ENCODE peak calls at places on chromosomes 12 and 14, in six cellular contexts. One of them, this sample, is unnamed.

GRCh38 chr14:75242546-75243273 is 35.9 kb upstream of the FOS start:
- DNase-seq in iris pigment epithelial cell: peak
- DNase-seq in NCI-H2171 treated with DMSO at 0.1 percent for 48 hours: peak
- DNase-seq in stomach: no peak
- DNase-seq in NCI-H446: peak
- DNase-seq in stimulated activated CD4-positive, alpha-beta T cell treated with anti-CD3 and anti-CD28 coated beads, Interleukin-15, amount 100 ng/mL, for 1 hour: no peak
- DNase-seq in this sample: no peak

GRCh38 chr14:59305231-59305630 is 116.8 kb downstream of the DAAM1 start:
- DNase-seq in stomach: no peak
- DNase-seq in NCI-H446: no peak
- DNase-seq in NCI-H2171 treated with DMSO at 0.1 percent for 48 hours: no peak
- DNase-seq in iris pigment epithelial cell: no peak
- DNase-seq in stimulated activated CD4-positive, alpha-beta T cell treated with anti-CD3 and anti-CD28 coated beads, Interleukin-15, amount 100 ng/mL, for 1 hour: no peak
- DNase-seq in this sample: no peak

GRCh38 chr12:6161124-6161882 is 36.8 kb upstream of the VWF start:
- DNase-seq in iris pigment epithelial cell: peak
- DNase-seq in stomach: no peak
- DNase-seq in stimulated activated CD4-positive, alpha-beta T cell treated with anti-CD3 and anti-CD28 coated beads, Interleukin-15, amount 100 ng/mL, for 1 hour: no peak
- DNase-seq in NCI-H446: peak
- DNase-seq in NCI-H2171 treated with DMSO at 0.1 percent for 48 hours: no peak
- DNase-seq in this sample: peak

GRCh38 chr12:67220065-67220464 is 49.1 kb upstream of the CAND1 start:
- DNase-seq in iris pigment epithelial cell: no peak
- DNase-seq in stimulated activated CD4-positive, alpha-beta T cell treated with anti-CD3 and anti-CD28 coated beads, Interleukin-15, amount 100 ng/mL, for 1 hour: no peak
- DNase-seq in NCI-H446: peak
- DNase-seq in stomach: no peak
- DNase-seq in NCI-H2171 treated with DMSO at 0.1 percent for 48 hours: peak
- DNase-seq in this sample: no peak

GRCh38 chr12:26987634-26988424 is 26.4 kb downstream of the TM7SF3 start:
- DNase-seq in stomach: no peak
- DNase-seq in iris pigment epithelial cell: peak
- DNase-seq in NCI-H2171 treated with DMSO at 0.1 percent for 48 hours: no peak
- DNase-seq in NCI-H446: no peak
- DNase-seq in stimulated activated CD4-positive, alpha-beta T cell treated with anti-CD3 and anti-CD28 coated beads, Interleukin-15, amount 100 ng/mL, for 1 hour: no peak
- DNase-seq in this sample: no peak

GRCh38 chr12:105076098-105076497 is 8.2 kb downstream of the ALDH1L2 start:
- DNase-seq in NCI-H446: no peak
- DNase-seq in NCI-H2171 treated with DMSO at 0.1 percent for 48 hours: no peak
- DNase-seq in stomach: no peak
- DNase-seq in iris pigment epithelial cell: peak
- DNase-seq in stimulated activated CD4-positive, alpha-beta T cell treated with anti-CD3 and anti-CD28 coated beads, Interleukin-15, amount 100 ng/mL, for 1 hour: no peak
- DNase-seq in this sample: peak

GRCh38 chr14:23352506-23353432 is at the start of gene SLC22A17:
- DNase-seq in iris pigment epithelial cell: peak
- DNase-seq in stomach: peak
- DNase-seq in NCI-H446: peak
- DNase-seq in stimulated activated CD4-positive, alpha-beta T cell treated with anti-CD3 and anti-CD28 coated beads, Interleukin-15, amount 100 ng/mL, for 1 hour: peak
- DNase-seq in NCI-H2171 treated with DMSO at 0.1 percent for 48 hours: peak
- DNase-seq in this sample: peak

GRCh38 chr14:100587248-100587762 is at the start of gene BEGAIN:
- DNase-seq in NCI-H446: no peak
- DNase-seq in iris pigment epithelial cell: no peak
- DNase-seq in stimulated activated CD4-positive, alpha-beta T cell treated with anti-CD3 and anti-CD28 coated beads, Interleukin-15, amount 100 ng/mL, for 1 hour: no peak
- DNase-seq in NCI-H2171 treated with DMSO at 0.1 percent for 48 hours: peak
- DNase-seq in stomach: no peak
- DNase-seq in this sample: no peak

GRCh38 chr12:76539727-76540126 is 19.8 kb downstream of the OSBPL8 start:
- DNase-seq in stomach: no peak
- DNase-seq in NCI-H2171 treated with DMSO at 0.1 percent for 48 hours: no peak
- DNase-seq in iris pigment epithelial cell: no peak
- DNase-seq in NCI-H446: no peak
- DNase-seq in stimulated activated CD4-positive, alpha-beta T cell treated with anti-CD3 and anti-CD28 coated beads, Interleukin-15, amount 100 ng/mL, for 1 hour: no peak
- DNase-seq in this sample: no peak

GRCh38 chr12:122871851-122872785 is 23.8 kb downstream of the VPS37B start:
- DNase-seq in stimulated activated CD4-positive, alpha-beta T cell treated with anti-CD3 and anti-CD28 coated beads, Interleukin-15, amount 100 ng/mL, for 1 hour: peak
- DNase-seq in NCI-H2171 treated with DMSO at 0.1 percent for 48 hours: peak
- DNase-seq in NCI-H446: peak
- DNase-seq in stomach: peak
- DNase-seq in iris pigment epithelial cell: peak
- DNase-seq in this sample: peak

GRCh38 chr12:81089412-81089811 is 11.5 kb downstream of the ACSS3 start:
- DNase-seq in NCI-H446: no peak
- DNase-seq in stomach: no peak
- DNase-seq in NCI-H2171 treated with DMSO at 0.1 percent for 48 hours: no peak
- DNase-seq in iris pigment epithelial cell: peak
- DNase-seq in stimulated activated CD4-positive, alpha-beta T cell treated with anti-CD3 and anti-CD28 coated beads, Interleukin-15, amount 100 ng/mL, for 1 hour: no peak
- DNase-seq in this sample: no peak

GRCh38 chr12:111409403-111410228 is 3.9 kb downstream of the SH2B3 start:
- DNase-seq in iris pigment epithelial cell: peak
- DNase-seq in stomach: no peak
- DNase-seq in stimulated activated CD4-positive, alpha-beta T cell treated with anti-CD3 and anti-CD28 coated beads, Interleukin-15, amount 100 ng/mL, for 1 hour: peak
- DNase-seq in NCI-H2171 treated with DMSO at 0.1 percent for 48 hours: peak
- DNase-seq in NCI-H446: no peak
- DNase-seq in this sample: peak